ENCODE peak calls at places on chromosomes 16 and 17, in six cellular contexts. F, H, S, Z, L and O are unnamed samples.

GRCh38 chr16:28977703-28978641 is 3.4 kb downstream of the SPNS1 start:
- DNase-seq in Z (no peak), H (peak), F (peak), S (peak), L (peak), O (no peak)

GRCh38 chr17:82536220-82537201 is 17.0 kb downstream of the FOXK2 start:
- DNase-seq in Z (peak), L (peak), F (peak), H (no peak), S (peak), O (no peak)

GRCh38 chr17:21209511-21210175 is 4.3 kb downstream of the TMEM11 start:
- DNase-seq in H (no peak), S (no peak), Z (peak), L (peak), F (no peak), O (no peak)

GRCh38 chr16:1884155-1884760 is 12.3 kb upstream of the MEIOB start:
- DNase-seq in F (no peak), H (no peak), L (no peak), S (peak), Z (no peak), O (no peak)

GRCh38 chr17:62725791-62726249 is 82.3 kb downstream of the MARCHF10 start:
- DNase-seq in L (no peak), Z (no peak), F (no peak), H (no peak), S (peak), O (no peak)

GRCh38 chr16:73053038-73053378 is 5.1 kb upstream of the ZFHX3 start:
- DNase-seq in L (no peak), F (no peak), S (no peak), Z (no peak), H (no peak), O (no peak)

GRCh38 chr16:89407282-89407924 is 83.0 kb downstream of the ANKRD11 start:
- DNase-seq in H (no peak), S (no peak), Z (no peak), F (no peak), L (peak), O (no peak)

GRCh38 chr17:65191805-65192740 is 54.9 kb downstream of the RGS9 start:
- DNase-seq in L (no peak), H (no peak), Z (no peak), F (no peak), S (peak), O (no peak)

GRCh38 chr16:82741073-82741615 is 114.4 kb downstream of the CDH13 start:
- DNase-seq in H (no peak), S (peak), Z (no peak), L (no peak), F (no peak), O (no peak)

GRCh38 chr16:68235882-68236803 is at the start of gene ESRP2:
- DNase-seq in F (peak), Z (peak), H (peak), S (peak), L (peak), O (no peak)

GRCh38 chr16:47731252-47731651 is 270.1 kb downstream of the PHKB start:
- DNase-seq in H (no peak), F (no peak), S (peak), L (no peak), Z (no peak), O (no peak)

GRCh38 chr17:6059406-6059805 is 10.8 kb upstream of the WSCD1 start:
- DNase-seq in L (no peak), H (no peak), S (no peak), Z (no peak), F (no peak), O (no peak)

GRCh38 chr16:65002265-65002664 is 119.6 kb downstream of the CDH11 start:
- DNase-seq in S (no peak), L (no peak), F (no peak), Z (no peak), H (no peak), O (no peak)

GRCh38 chr16:89742948-89743347 is 21.6 kb downstream of the ZNF276 start:
- DNase-seq in H (no peak), L (no peak), F (no peak), Z (no peak), S (no peak), O (no peak)

GRCh38 chr16:71637398-71637797 is 11.4 kb downstream of the MARVELD3 start:
- DNase-seq in S (no peak), L (no peak), Z (no peak), F (peak), H (peak), O (no peak)

GRCh38 chr17:41996855-41997164 is 20.4 kb downstream of the DNAJC7 start:
- DNase-seq in L (no peak), F (no peak), S (no peak), H (no peak), Z (no peak), O (no peak)

GRCh38 chr16:72371307-72372081 is 199.5 kb upstream of the PMFBP1 start:
- DNase-seq in S (no peak), H (peak), F (peak), L (no peak), Z (no peak), O (no peak)

GRCh38 chr16:88597856-88598491 is 27.8 kb downstream of the ZC3H18 start:
- DNase-seq in Z (no peak), F (no peak), L (peak), S (no peak), H (no peak), O (no peak)

GRCh38 chr17:83083368-83084201 is 4.2 kb downstream of the METRNL start:
- DNase-seq in L (no peak), S (peak), H (no peak), Z (no peak), F (no peak), O (no peak)

GRCh38 chr16:89410794-89411309 is 79.5 kb downstream of the ANKRD11 start:
- DNase-seq in Z (peak), L (peak), F (no peak), H (no peak), S (no peak), O (peak)

GRCh38 chr17:19318611-19319010 is 43.9 kb downstream of the B9D1 start:
- DNase-seq in L (peak), F (no peak), S (no peak), H (no peak), Z (no peak), O (no peak)

GRCh38 chr17:36703860-36704266 is 102.5 kb downstream of the MRM1 start:
- DNase-seq in S (peak), H (peak), Z (no peak), L (no peak), F (peak), O (no peak)

GRCh38 chr16:85475233-85475632 is 137.9 kb upstream of the GSE1 start:
- DNase-seq in Z (no peak), L (no peak), S (no peak), F (no peak), H (no peak), O (no peak)

GRCh38 chr16:85474808-85475207 is 138.3 kb upstream of the GSE1 start:
- DNase-seq in F (no peak), S (no peak), Z (no peak), H (no peak), L (no peak), O (no peak)

GRCh38 chr16:85473326-85473725 is 139.8 kb upstream of the GSE1 start:
- DNase-seq in L (no peak), F (no peak), Z (no peak), S (no peak), H (peak), O (no peak)

GRCh38 chr16:85472514-85472913 is 140.6 kb upstream of the GSE1 start:
- DNase-seq in L (no peak), Z (no peak), F (no peak), S (no peak), H (no peak), O (no peak)

GRCh38 chr16:85473909-85474640 is 139.0 kb upstream of the GSE1 start:
- DNase-seq in H (no peak), S (no peak), L (peak), F (no peak), Z (no peak), O (no peak)
- TF ChIP-seq CTCF in H (peak), S (no peak), L (no peak), F (no peak), Z (no peak), O (peak)

GRCh38 chr16:25111403-25112166 is at the start of gene LCMT1:
- DNase-seq in Z (peak), F (peak), L (peak), S (peak), H (peak), O (peak)
- TF ChIP-seq CTCF in Z (no peak), F (peak), L (no peak), S (no peak), H (no peak), O (no peak)

DNA sequence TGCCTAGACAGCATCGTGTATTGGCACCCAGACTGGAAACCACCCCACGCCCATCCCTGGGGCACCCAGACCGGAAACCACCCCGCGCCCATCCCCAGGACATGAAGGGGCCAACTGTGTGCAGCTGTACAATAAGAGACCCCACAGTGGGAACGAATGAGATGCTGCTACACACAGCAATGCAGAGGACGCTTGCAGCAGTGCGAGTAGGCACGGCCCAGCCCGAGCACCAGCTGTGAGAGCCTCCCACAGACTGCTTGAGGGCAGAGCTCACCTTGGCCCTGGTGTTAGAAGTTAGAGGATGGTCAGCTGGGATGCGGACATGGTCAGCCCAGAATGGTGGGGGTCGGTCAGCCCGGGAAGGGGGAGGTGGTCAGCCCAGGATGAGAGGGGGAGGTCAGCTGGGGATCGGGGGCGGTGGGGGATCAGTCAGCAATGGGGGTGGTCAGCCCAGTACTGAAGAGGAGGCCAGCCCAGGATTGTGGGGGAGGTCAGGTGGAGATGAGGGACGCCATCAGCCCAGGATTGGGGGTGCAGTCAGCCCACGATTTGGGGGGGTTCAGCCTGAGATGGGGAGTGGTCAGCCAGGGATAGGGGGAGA is 340.0 kb downstream of the C16orf95 start:
- DNase-seq in Z (no peak), H (no peak), S (no peak), L (no peak), F (no peak), O (no peak)
- TF ChIP-seq CTCF in Z (no peak), H (no peak), S (no peak), L (no peak), F (no peak), O (no peak)

DNA sequence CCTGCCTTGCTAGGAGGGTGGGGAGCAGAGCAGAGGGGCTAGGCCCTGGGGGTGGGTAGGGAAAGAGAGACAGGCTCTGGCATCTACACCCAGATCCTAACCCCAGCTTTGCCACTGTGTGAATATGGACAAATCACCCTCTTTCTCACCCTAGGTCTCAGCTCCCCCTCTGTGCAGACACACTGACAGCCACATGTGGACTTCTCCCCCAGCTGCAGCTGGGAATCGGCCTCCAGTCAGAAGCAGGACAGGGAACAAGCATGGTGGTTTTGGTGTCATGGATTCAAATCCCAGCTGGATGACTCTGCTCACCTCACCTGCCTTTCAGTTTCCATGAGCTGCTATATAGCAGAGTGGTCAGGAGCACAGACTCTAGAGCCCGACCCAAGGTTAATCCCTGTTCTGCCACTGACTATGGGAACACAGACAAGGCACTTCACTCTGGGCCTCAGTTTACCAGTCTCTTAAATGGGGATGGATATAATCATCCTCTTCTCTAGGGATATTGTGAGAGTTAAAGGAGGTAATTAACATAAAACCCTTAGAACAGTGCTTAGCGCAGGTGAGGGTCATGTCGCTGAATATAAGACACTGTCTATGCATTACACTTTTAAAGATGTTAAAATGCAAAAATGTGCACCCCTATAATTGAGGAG is 26.2 kb upstream of the MAP3K14 start:
- DNase-seq in F (no peak), L (no peak), S (no peak), H (no peak), Z (no peak), O (no peak)
- TF ChIP-seq CTCF in F (no peak), L (no peak), S (no peak), H (no peak), Z (no peak), O (no peak)

GRCh38 chr16:75304521-75305363 is 53.3 kb upstream of the BCAR1 start:
- DNase-seq in Z (no peak), F (peak), S (peak), L (no peak), H (no peak), O (no peak)
- TF ChIP-seq CTCF in Z (no peak), F (peak), S (no peak), L (no peak), H (no peak), O (no peak)

GRCh38 chr16:66742409-66742808 is 9.0 kb downstream of the DYNC1LI2 start:
- DNase-seq in L (no peak), H (no peak), F (no peak), S (no peak), Z (no peak), O (no peak)

GRCh38 chr16:66741971-66742396 is 9.4 kb downstream of the DYNC1LI2 start:
- DNase-seq in H (no peak), Z (no peak), L (no peak), F (no peak), S (no peak), O (no peak)

GRCh38 chr16:66740533-66740932 is 10.9 kb downstream of the DYNC1LI2 start:
- DNase-seq in H (no peak), S (peak), F (no peak), L (no peak), Z (no peak), O (no peak)

GRCh38 chr16:66741131-66741900 is 10.1 kb downstream of the DYNC1LI2 start:
- DNase-seq in H (no peak), Z (peak), L (peak), S (peak), F (no peak), O (peak)

GRCh38 chr16:66740010-66740409 is 11.4 kb downstream of the DYNC1LI2 start:
- DNase-seq in F (peak), S (peak), H (peak), L (no peak), Z (no peak), O (no peak)
- TF ChIP-seq CTCF in F (peak), S (peak), H (peak), L (peak), Z (peak), O (peak)

GRCh38 chr17:81371910-81372760 is 23.1 kb upstream of the BAHCC1 start:
- DNase-seq in H (peak), L (no peak), S (peak), Z (no peak), F (peak), O (no peak)
- TF ChIP-seq CTCF in H (peak), L (no peak), S (peak), Z (no peak), F (peak), O (peak)

DNA sequence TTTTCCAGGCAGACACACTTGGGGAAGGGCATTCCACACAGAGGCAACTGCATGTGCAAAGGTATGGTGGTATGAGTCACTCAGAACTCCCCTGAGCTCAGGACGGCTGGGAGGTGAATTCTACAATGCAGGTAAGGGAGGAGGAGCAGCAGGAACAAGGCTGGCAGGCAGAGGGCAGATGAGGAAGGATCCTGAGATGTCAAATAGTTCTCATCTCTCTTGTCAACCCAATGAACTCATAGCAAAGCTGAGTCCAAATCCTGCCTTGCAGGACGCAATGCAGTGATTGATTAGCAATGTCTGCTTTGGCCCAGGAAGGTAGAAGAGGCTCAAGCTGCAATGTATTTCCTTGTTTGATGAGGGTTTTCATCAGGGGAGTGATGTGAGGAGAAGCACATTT is 243.5 kb downstream of the XYLT1 start:
- DNase-seq in L (no peak), H (no peak), F (no peak), S (no peak), Z (no peak), O (no peak)
- TF ChIP-seq CTCF in L (no peak), H (no peak), F (no peak), S (no peak), Z (no peak), O (no peak)

DNA sequence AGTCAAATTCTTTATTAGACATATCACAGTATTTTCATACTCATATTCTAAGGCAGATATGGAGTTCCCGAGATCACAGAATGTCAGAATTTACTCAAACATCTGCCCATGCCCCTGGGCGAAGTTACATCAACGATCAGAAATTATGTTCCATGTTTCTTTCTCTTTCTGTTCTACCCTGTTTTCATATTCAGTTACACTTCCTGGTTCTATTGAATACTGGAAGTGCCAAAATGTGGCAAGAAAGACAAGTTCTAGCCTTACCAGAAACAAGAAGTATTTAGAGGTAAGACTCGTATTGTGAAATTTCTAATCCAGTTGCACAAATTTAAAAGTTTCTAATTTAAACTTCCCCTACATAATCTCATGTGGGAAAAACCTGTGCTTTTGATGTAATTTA is 36.1 kb downstream of the KCNJ2 start:
- DNase-seq in L (no peak), Z (no peak), S (no peak), H (no peak), F (no peak), O (no peak)
- TF ChIP-seq CTCF in L (no peak), Z (no peak), S (no peak), H (no peak), F (no peak), O (no peak)

DNA sequence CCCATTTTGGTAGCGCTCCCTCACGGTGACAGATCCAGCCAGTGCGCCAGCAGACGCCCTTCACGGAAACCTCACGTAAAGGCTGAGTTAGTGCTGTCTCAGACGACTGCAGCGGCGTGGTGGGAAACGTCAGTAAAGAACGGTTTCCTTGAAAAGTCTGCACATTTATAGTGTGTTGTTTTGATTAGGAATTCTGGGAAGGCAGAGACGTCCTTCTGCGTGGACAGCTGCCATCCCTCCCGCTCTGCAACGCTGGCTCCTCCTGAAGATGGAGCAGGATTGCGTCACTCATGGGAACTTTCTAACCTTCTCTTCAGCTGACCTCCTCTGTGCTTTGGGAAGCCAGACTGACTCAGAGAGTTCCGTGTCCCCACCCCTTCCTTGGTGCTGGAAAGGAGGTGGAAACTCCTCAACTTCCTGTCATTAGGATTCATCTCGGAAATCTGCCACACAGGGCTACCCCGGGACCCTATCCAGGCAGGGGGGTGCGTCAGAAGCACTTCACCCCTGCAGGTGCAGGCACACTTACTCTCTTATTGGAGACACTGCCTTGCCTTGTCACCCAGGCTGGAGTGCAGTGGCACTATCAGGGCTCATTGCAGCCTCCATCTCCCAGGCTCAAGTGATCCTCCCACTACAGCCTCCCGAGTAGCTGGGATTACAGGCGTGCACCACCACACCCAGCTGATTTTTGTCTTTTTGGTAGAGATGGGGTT is 24.3 kb upstream of the CRISPLD2 start:
- DNase-seq in H (no peak), F (no peak), Z (peak), S (no peak), L (peak), O (no peak)
- TF ChIP-seq CTCF in H (no peak), F (no peak), Z (no peak), S (no peak), L (no peak), O (no peak)